ENCODE peak calls at places on chromosomes 11 and 22, in seven cellular contexts. One of them, this sample, is unnamed.

GRCh38 chr11:61762798-61763197 is 10.4 kb downstream of the MYRF start:
- DNase-seq in Kasumi-1: no peak
- DNase-seq in HCT116: no peak
- DNase-seq in Calu3: no peak
- DNase-seq in naive thymus-derived CD8-positive, alpha-beta T cell: no peak
- DNase-seq in endodermal cell: no peak
- DNase-seq in activated T-cell treated with anti-CD3 and anti-CD28 coated beads, Interleukin-2, amount 50 U/mL, for 72 hours: no peak
- DNase-seq in this sample: no peak

GRCh38 chr11:94583885-94584500 is 16.8 kb downstream of the PIWIL4 start:
- DNase-seq in Kasumi-1: peak
- DNase-seq in endodermal cell: no peak
- DNase-seq in naive thymus-derived CD8-positive, alpha-beta T cell: no peak
- DNase-seq in Calu3: no peak
- DNase-seq in activated T-cell treated with anti-CD3 and anti-CD28 coated beads, Interleukin-2, amount 50 U/mL, for 72 hours: no peak
- DNase-seq in HCT116: no peak
- DNase-seq in this sample: no peak

GRCh38 chr11:77842451-77843121 is 21.6 kb downstream of the AAMDC start:
- DNase-seq in HCT116: no peak
- DNase-seq in naive thymus-derived CD8-positive, alpha-beta T cell: no peak
- DNase-seq in endodermal cell: no peak
- DNase-seq in Kasumi-1: no peak
- DNase-seq in activated T-cell treated with anti-CD3 and anti-CD28 coated beads, Interleukin-2, amount 50 U/mL, for 72 hours: no peak
- DNase-seq in Calu3: no peak
- DNase-seq in this sample: peak

GRCh38 chr11:59708537-59708936 is 5.1 kb downstream of the OR10V1 start:
- DNase-seq in HCT116: no peak
- DNase-seq in Kasumi-1: no peak
- DNase-seq in Calu3: no peak
- DNase-seq in activated T-cell treated with anti-CD3 and anti-CD28 coated beads, Interleukin-2, amount 50 U/mL, for 72 hours: no peak
- DNase-seq in endodermal cell: no peak
- DNase-seq in naive thymus-derived CD8-positive, alpha-beta T cell: no peak
- DNase-seq in this sample: peak

GRCh38 chr11:75966546-75967287 is 151.7 kb downstream of the UVRAG start:
- DNase-seq in HCT116: peak
- DNase-seq in Kasumi-1: peak
- DNase-seq in activated T-cell treated with anti-CD3 and anti-CD28 coated beads, Interleukin-2, amount 50 U/mL, for 72 hours: no peak
- DNase-seq in Calu3: peak
- DNase-seq in naive thymus-derived CD8-positive, alpha-beta T cell: no peak
- DNase-seq in endodermal cell: no peak
- DNase-seq in this sample: peak

GRCh38 chr11:57787920-57788716 is 26.5 kb downstream of the CTNND1 start:
- DNase-seq in Calu3: no peak
- DNase-seq in HCT116: no peak
- DNase-seq in Kasumi-1: no peak
- DNase-seq in activated T-cell treated with anti-CD3 and anti-CD28 coated beads, Interleukin-2, amount 50 U/mL, for 72 hours: no peak
- DNase-seq in endodermal cell: peak
- DNase-seq in naive thymus-derived CD8-positive, alpha-beta T cell: no peak
- DNase-seq in this sample: no peak

GRCh38 chr22:30327864-30328345 is 1.2 kb upstream of the TBC1D10A start:
- DNase-seq in naive thymus-derived CD8-positive, alpha-beta T cell: no peak
- DNase-seq in activated T-cell treated with anti-CD3 and anti-CD28 coated beads, Interleukin-2, amount 50 U/mL, for 72 hours: no peak
- DNase-seq in Calu3: peak
- DNase-seq in Kasumi-1: no peak
- DNase-seq in endodermal cell: peak
- DNase-seq in HCT116: peak
- DNase-seq in this sample: peak

GRCh38 chr22:46923394-46923793 is 160.9 kb downstream of the TBC1D22A start:
- DNase-seq in naive thymus-derived CD8-positive, alpha-beta T cell: no peak
- DNase-seq in Kasumi-1: no peak
- DNase-seq in activated T-cell treated with anti-CD3 and anti-CD28 coated beads, Interleukin-2, amount 50 U/mL, for 72 hours: no peak
- DNase-seq in HCT116: no peak
- DNase-seq in Calu3: no peak
- DNase-seq in endodermal cell: no peak
- DNase-seq in this sample: no peak

GRCh38 chr11:23789200-23789853 is 707.5 kb upstream of the LUZP2 start:
- DNase-seq in endodermal cell: no peak
- DNase-seq in naive thymus-derived CD8-positive, alpha-beta T cell: no peak
- DNase-seq in Kasumi-1: no peak
- DNase-seq in HCT116: no peak
- DNase-seq in Calu3: no peak
- DNase-seq in activated T-cell treated with anti-CD3 and anti-CD28 coated beads, Interleukin-2, amount 50 U/mL, for 72 hours: no peak
- DNase-seq in this sample: no peak

GRCh38 chr22:45212306-45212709 is 28.4 kb downstream of the KIAA0930 start:
- DNase-seq in HCT116: no peak
- DNase-seq in endodermal cell: peak
- DNase-seq in Calu3: no peak
- DNase-seq in activated T-cell treated with anti-CD3 and anti-CD28 coated beads, Interleukin-2, amount 50 U/mL, for 72 hours: no peak
- DNase-seq in Kasumi-1: no peak
- DNase-seq in naive thymus-derived CD8-positive, alpha-beta T cell: no peak
- DNase-seq in this sample: peak

GRCh38 chr11:94780432-94780831 is 12.3 kb downstream of the AMOTL1 start:
- DNase-seq in HCT116: no peak
- DNase-seq in activated T-cell treated with anti-CD3 and anti-CD28 coated beads, Interleukin-2, amount 50 U/mL, for 72 hours: no peak
- DNase-seq in naive thymus-derived CD8-positive, alpha-beta T cell: no peak
- DNase-seq in Calu3: no peak
- DNase-seq in endodermal cell: no peak
- DNase-seq in Kasumi-1: no peak
- DNase-seq in this sample: no peak

GRCh38 chr22:41833369-41834004 is 582 bp downstream of the SREBF2 start:
- DNase-seq in HCT116: no peak
- DNase-seq in Calu3: peak
- DNase-seq in endodermal cell: peak
- DNase-seq in naive thymus-derived CD8-positive, alpha-beta T cell: peak
- DNase-seq in activated T-cell treated with anti-CD3 and anti-CD28 coated beads, Interleukin-2, amount 50 U/mL, for 72 hours: peak
- DNase-seq in Kasumi-1: no peak
- DNase-seq in this sample: peak

GRCh38 chr11:72789493-72790131 is 4.2 kb downstream of the STARD10 start:
- DNase-seq in HCT116: no peak
- DNase-seq in naive thymus-derived CD8-positive, alpha-beta T cell: no peak
- DNase-seq in endodermal cell: no peak
- DNase-seq in activated T-cell treated with anti-CD3 and anti-CD28 coated beads, Interleukin-2, amount 50 U/mL, for 72 hours: no peak
- DNase-seq in Kasumi-1: no peak
- DNase-seq in Calu3: no peak
- DNase-seq in this sample: peak

GRCh38 chr11:2379471-2380174 is 2.5 kb downstream of the CD81 start:
- DNase-seq in Kasumi-1: no peak
- DNase-seq in Calu3: no peak
- DNase-seq in activated T-cell treated with anti-CD3 and anti-CD28 coated beads, Interleukin-2, amount 50 U/mL, for 72 hours: no peak
- DNase-seq in naive thymus-derived CD8-positive, alpha-beta T cell: no peak
- DNase-seq in HCT116: no peak
- DNase-seq in endodermal cell: no peak
- DNase-seq in this sample: no peak

This sample was measured in ELR.